ENCODE peak calls at places on chromosome 19, in five cellular contexts. E is SJSA1, D is osteoblast, H is cardiac muscle cell, G is dorsolateral prefrontal cortex. M is an unnamed sample.

GRCh38 chr19:31583148-31583547 is 233.9 kb upstream of the TSHZ3 start:
- DNase-seq in G (no peak), E (no peak), D (no peak), H (no peak), M (no peak)

GRCh38 chr19:15107056-15108010 is at the start of gene SYDE1:
- DNase-seq in E (peak), H (peak), G (no peak), D (peak), M (no peak)

GRCh38 chr19:6802336-6803035 is 30.0 kb downstream of the VAV1 start:
- DNase-seq in D (no peak), G (no peak), H (no peak), E (no peak), M (no peak)

GRCh38 chr19:16030964-16031871 is 45.1 kb upstream of the TPM4 start:
- DNase-seq in E (no peak), H (no peak), G (no peak), D (peak), M (no peak)

GRCh38 chr19:39951686-39952085 is 17.3 kb upstream of the FCGBP start:
- DNase-seq in H (no peak), G (no peak), D (peak), E (no peak), M (no peak)

GRCh38 chr19:33441277-33441699 is 67.8 kb downstream of the CEBPG start:
- DNase-seq in H (no peak), E (no peak), D (peak), G (peak), M (no peak)

GRCh38 chr19:32012886-32013635 is 332.3 kb upstream of the ZNF507 start:
- DNase-seq in E (no peak), G (no peak), H (no peak), D (no peak), M (no peak)

GRCh38 chr19:1357695-1358094 is 26.0 kb upstream of the NDUFS7 start:
- DNase-seq in H (no peak), E (no peak), D (no peak), G (no peak), M (no peak)

GRCh38 chr19:43464089-43464775 is 1.2 kb downstream of the LYPD3 start:
- DNase-seq in D (peak), E (no peak), H (peak), G (peak), M (peak)

GRCh38 chr19:46606681-46607440 is 5.7 kb downstream of the CALM3 start:
- DNase-seq in D (peak), E (no peak), H (no peak), G (peak), M (no peak)

GRCh38 chr19:10184636-10185035 is 10.1 kb downstream of the DNMT1 start:
- DNase-seq in H (no peak), E (no peak), G (no peak), D (no peak), M (no peak)

GRCh38 chr19:16297575-16298178 is 26.9 kb upstream of the KLF2 start:
- DNase-seq in G (no peak), D (no peak), E (no peak), H (no peak), M (no peak)

GRCh38 chr19:2330632-2331284 is 2.3 kb downstream of the SPPL2B start:
- DNase-seq in G (no peak), D (no peak), H (no peak), E (no peak), M (no peak)

GRCh38 chr19:1774999-1775772 is 21.9 kb downstream of the ONECUT3 start:
- DNase-seq in G (no peak), H (no peak), E (no peak), D (no peak), M (no peak)

GRCh38 chr19:49592486-49593232 is 1.7 kb downstream of the PRR12 start:
- DNase-seq in E (no peak), D (peak), G (no peak), H (peak), M (peak)

GRCh38 chr19:28334419-28334818 is 878.5 kb downstream of the UQCRFS1 start:
- DNase-seq in D (no peak), H (no peak), G (no peak), E (no peak), M (no peak)

DNA sequence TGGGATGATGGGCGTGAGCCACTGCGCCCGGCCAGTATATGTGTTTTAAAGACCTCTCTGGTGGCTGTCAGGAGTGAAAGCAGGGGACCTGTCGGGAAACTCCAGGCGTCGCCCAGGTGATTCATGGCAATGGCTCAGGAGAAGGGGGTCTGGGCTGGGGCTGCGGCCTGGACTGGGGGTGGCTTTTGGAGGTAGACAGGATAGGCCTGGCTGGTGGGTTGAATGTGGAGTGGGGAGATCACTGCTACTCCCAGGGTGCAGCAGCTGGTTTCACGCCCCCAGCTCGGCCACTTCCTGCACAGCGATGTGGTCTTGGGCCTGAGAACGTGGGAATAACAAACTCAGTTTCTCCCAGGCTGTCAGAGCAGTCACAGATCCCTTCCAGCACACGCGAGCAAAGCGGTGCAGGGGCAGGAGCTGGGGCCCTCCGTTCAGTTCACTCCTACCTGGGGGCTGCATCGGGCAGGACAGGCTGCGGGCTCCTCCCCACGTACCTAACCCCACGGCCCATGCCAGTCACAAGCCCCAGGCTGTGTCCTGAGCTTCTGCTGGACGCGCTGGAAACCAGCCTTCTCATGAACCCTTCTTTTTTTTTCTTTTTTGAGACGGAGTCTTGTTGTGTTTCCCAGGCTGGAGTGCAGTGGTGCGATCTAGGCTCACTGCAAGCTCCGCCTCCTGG is 18.9 kb downstream of the KDM4B start:
- DNase-seq in E (no peak), D (peak), G (no peak), H (no peak), M (no peak)
- H3K27ac ChIP-seq in E (no peak), D (peak), G (no peak), H (peak), M (no peak)

GRCh38 chr19:41927810-41928192 is 448 bp downstream of the ERFL start:
- DNase-seq in D (no peak), G (no peak), H (no peak), E (no peak), M (no peak)
- H3K27ac ChIP-seq in D (no peak), G (no peak), H (no peak), E (no peak), M (no peak)

GRCh38 chr19:55545913-55546495 is 661 bp upstream of the SBK3 start:
- DNase-seq in H (no peak), D (peak), E (no peak), G (no peak), M (no peak)
- H3K27ac ChIP-seq in H (peak), D (no peak), E (no peak), G (no peak), M (no peak)

GRCh38 chr19:8209965-8210659 is 942 bp downstream of the CERS4 start:
- DNase-seq in H (no peak), E (no peak), G (no peak), D (peak), M (peak)
- H3K27ac ChIP-seq in H (peak), E (no peak), G (peak), D (no peak), M (peak)

GRCh38 chr19:53520547-53521372 is 17.2 kb upstream of the ZNF331 start:
- DNase-seq in G (peak), H (peak), D (peak), E (peak), M (peak)
- H3K27ac ChIP-seq in G (peak), H (peak), D (peak), E (no peak), M (peak)

DNA sequence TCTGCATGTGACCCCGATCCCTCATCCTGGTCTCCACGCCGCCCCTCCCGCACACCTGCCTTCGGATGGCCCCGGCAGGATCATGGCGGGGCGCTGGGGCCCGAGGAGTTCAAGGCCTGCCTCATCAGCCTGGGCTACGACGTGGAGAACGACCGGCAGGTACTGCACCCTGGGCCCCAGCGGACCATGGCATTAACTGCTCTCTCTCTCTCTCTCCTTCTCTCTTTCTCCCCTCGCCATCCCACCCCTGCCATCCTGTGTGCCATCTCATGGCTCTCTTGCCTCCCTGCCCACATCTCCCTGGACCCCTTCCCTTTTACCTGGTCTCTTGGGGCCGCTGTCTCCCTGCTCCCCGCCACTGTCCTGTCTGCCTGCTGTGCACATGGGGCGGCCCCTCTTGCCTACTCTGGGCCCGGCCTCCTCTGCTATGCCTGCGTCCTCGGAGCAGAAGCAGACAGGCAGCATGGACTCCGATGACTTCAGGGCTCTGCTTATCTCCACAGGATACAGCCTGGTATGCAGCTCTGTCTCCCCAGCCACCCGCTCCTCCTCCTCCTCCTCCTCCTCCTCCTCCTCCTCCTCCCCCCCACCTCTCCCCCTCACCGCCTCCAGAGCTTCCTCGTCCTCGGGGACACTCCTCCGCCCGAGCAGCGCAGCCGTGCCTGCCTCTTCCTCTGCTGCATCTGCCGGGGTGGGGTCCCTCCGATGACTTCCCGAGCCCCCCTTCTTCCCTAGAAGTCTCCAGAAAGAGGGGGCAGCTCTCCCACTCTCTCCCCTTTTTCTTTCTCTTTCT is 16.2 kb downstream of the CAPN12 start:
- DNase-seq in D (peak), G (no peak), E (no peak), H (no peak), M (no peak)
- H3K27ac ChIP-seq in D (no peak), G (peak), E (no peak), H (peak), M (peak)

DNA sequence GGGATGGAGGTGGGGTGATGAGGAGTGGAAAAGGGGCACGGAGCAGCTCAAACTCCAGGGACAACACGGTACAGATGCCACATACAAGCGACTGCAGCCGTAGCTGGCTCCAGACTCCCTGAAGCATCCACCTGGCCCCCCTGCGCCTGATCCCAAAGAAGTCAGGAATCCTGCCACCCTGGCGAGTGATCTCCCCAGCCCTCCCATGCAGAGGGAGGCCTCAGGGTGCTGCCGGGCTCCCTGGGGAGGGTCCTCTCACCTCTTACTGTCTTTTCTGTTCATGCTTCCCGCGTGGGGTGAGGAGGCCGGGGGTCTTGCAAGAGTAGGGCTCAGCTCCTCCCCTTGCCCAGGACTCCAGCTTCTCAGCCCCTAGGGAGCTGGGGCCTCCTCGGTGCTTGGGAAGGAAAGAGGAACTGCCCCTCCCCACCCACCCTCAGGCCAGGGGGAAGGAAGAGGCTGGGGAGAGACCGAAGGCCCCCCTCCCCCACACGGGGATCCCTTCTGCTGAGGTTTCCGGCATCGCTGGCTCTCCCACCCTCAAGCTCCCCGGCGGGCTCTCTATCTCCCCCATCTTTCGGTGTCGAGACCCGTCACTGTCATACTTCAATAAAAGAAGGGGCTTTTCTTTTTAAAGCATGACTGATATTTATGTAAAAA is at the start of gene RASGRP4:
- DNase-seq in H (no peak), E (no peak), G (no peak), D (peak), M (peak)
- H3K27ac ChIP-seq in H (no peak), E (no peak), G (no peak), D (no peak), M (no peak)

GRCh38 chr19:44623080-44623479 is 9.7 kb downstream of the IGSF23 start:
- DNase-seq in E (no peak), G (no peak), D (peak), H (no peak), M (no peak)
- H3K27ac ChIP-seq in E (no peak), G (no peak), D (peak), H (no peak), M (no peak)

DNA sequence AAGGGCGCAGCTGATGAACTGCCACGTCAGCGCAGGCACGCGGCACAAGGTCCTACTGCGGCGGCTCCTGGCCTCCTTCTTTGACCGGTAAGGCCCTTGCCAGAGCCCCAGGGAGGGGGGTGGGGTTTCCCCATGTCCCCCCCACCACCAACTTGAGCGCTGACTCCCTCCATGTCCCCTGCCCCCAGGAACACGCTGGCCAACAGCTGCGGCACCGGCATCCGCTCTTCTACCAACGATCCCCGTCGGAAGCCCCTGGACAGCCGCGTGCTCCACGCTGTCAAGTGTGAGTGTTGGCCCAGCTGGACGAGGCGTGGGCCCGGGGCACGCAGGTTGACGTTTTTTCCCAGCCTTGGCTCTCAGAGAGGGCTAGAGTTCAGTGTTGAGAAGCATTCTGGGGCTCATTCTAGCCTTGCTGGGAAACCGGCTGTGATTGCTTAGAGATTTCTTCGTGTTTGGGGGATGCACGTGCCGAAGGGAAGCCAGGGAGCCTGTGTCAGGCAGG is 12.8 kb downstream of the STX10 start:
- DNase-seq in E (no peak), G (no peak), D (peak), H (no peak), M (no peak)
- H3K27ac ChIP-seq in E (no peak), G (no peak), D (no peak), H (no peak), M (no peak)

DNA sequence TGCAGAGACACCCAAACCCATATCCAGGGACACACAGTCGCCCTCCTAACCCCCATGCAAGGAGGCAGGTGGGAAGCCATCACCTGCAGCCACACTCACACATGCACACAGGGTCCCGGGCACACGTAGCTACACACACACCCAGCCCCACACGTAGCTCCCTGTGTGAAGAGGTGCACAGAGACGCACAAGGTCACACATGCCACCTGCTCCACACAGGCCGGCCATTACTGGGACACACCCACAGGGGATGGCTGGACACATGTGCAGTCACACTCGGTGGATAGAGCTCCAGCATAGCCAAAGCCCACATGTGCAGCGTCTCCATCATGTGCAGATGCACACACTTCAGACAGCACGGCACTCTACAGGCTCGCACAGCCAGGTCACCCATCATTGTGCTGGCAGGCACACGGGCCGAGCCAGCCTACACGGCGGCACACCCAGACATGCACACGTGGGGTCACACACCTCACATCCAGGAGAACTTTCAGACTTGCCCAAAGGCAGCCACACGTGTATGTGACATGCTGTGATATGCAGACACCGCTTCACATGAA is 1.1 kb downstream of the ZNF835 start:
- DNase-seq in H (no peak), E (peak), D (no peak), G (no peak), M (no peak)
- H3K27ac ChIP-seq in H (no peak), E (no peak), D (no peak), G (peak), M (peak)

M was measured in substantia nigra.